ENCODE peak calls at places on chromosomes 5 and 9, in six cellular contexts. A is A549, G is fibroblast of lung, D is hepatocyte, I is PC-9, J is IMR-90. E is an unnamed sample.

GRCh38 chr9:126558051-126558665 is 55.6 kb upstream of the LMX1B start:
- DNase-seq in A (peak; percentile 72), G (peak; percentile 41), D (peak; percentile 77), I (peak; percentile 75), J (peak; percentile 22), E (peak; percentile 67)

GRCh38 chr5:132055808-132056609 is 4.4 kb upstream of the IL3 start:
- DNase-seq in A (no peak), G (no peak), D (no peak), I (no peak), J (no peak), E (no peak)

GRCh38 chr9:130833324-130833990 is 1.6 kb upstream of the ABL1 start:
- DNase-seq in A (no peak), G (peak; percentile 56), D (no peak), I (no peak), J (peak; percentile 78), E (no peak)

GRCh38 chr9:128684325-128685021 is 4.5 kb upstream of the SET start:
- DNase-seq in A (peak; percentile 90), G (peak; percentile 70), D (peak; percentile 91), I (peak; percentile 90), J (peak; percentile 76), E (peak; percentile 92)

GRCh38 chr5:1737790-1738405 is 61.7 kb downstream of the MRPL36 start:
- DNase-seq in A (no peak), G (peak; percentile 23), D (no peak), I (peak; percentile 34), J (peak; percentile 13), E (peak; percentile 68)

GRCh38 chr9:86721843-86722705 is 225.2 kb downstream of the GAS1 start:
- DNase-seq in A (no peak), G (peak; percentile 91), D (peak; percentile 57), I (peak; percentile 31), J (peak; percentile 93), E (no peak)

GRCh38 chr9:4334439-4334838 is 34.6 kb upstream of the GLIS3 start:
- DNase-seq in A (peak; percentile 16), G (no peak), D (peak; percentile 59), I (peak; percentile 84), J (peak; percentile 8), E (no peak)

GRCh38 chr5:56900858-56901578 is 8.4 kb upstream of the SETD9 start:
- DNase-seq in A (peak; percentile 55), G (peak; percentile 58), D (peak; percentile 44), I (peak; percentile 31), J (peak; percentile 38), E (peak; percentile 65)

GRCh38 chr5:124849774-124850173 is 103.3 kb upstream of the ZNF608 start:
- DNase-seq in A (no peak), G (no peak), D (no peak), I (no peak), J (no peak), E (no peak)

GRCh38 chr9:129038109-129038852 is 1.9 kb downstream of the MIGA2 start:
- DNase-seq in A (no peak), G (no peak), D (no peak), I (no peak), J (no peak), E (no peak)

GRCh38 chr5:128587275-128587674 is 49.2 kb upstream of the FBN2 start:
- DNase-seq in A (no peak), G (no peak), D (no peak), I (no peak), J (no peak), E (no peak)

GRCh38 chr5:120329095-120329494 is 135.0 kb upstream of the PRR16 start:
- DNase-seq in A (no peak), G (no peak), D (no peak), I (no peak), J (no peak), E (no peak)

GRCh38 chr5:142748568-142749249 is 21.5 kb upstream of the ARHGAP26 start:
- DNase-seq in A (no peak), G (no peak), D (peak; percentile 33), I (no peak), J (no peak), E (peak; percentile 56)

GRCh38 chr5:44332360-44332971 is 56.8 kb downstream of the FGF10 start:
- DNase-seq in A (peak; percentile 4), G (peak; percentile 85), D (peak; percentile 73), I (no peak), J (peak; percentile 52), E (peak; percentile 48)

GRCh38 chr9:131027872-131028179 is 18.9 kb downstream of the LAMC3 start:
- DNase-seq in A (no peak), G (no peak), D (no peak), I (no peak), J (no peak), E (no peak)

GRCh38 chr9:87514136-87514535 is 16.5 kb downstream of the DAPK1 start:
- DNase-seq in A (no peak), G (no peak), D (no peak), I (no peak), J (no peak), E (no peak)

GRCh38 chr5:87650284-87650683 is 237.6 kb upstream of the CCNH start:
- DNase-seq in A (no peak), G (no peak), D (no peak), I (no peak), J (no peak), E (no peak)

GRCh38 chr9:110330484-110331115 is 7.1 kb downstream of the TXNDC8 start:
- DNase-seq in A (no peak), G (peak; percentile 55), D (no peak), I (no peak), J (no peak), E (no peak)

GRCh38 chr5:123089971-123090640 is 1.1 kb downstream of the PRDM6 start:
- DNase-seq in A (no peak), G (no peak), D (peak; percentile 48), I (no peak), J (peak; percentile 27), E (no peak)

GRCh38 chr9:125608488-125609224 is 98.4 kb downstream of the MAPKAP1 start:
- DNase-seq in A (no peak), G (peak; percentile 11), D (no peak), I (no peak), J (peak; percentile 34), E (no peak)

GRCh38 chr9:112485574-112485973 is 1.1 kb upstream of the KIAA1958 start:
- DNase-seq in A (no peak), G (no peak), D (no peak), I (no peak), J (no peak), E (no peak)

GRCh38 chr9:112487799-112488345 is 1.2 kb downstream of the KIAA1958 start:
- DNase-seq in A (no peak), G (no peak), D (peak; percentile 13), I (no peak), J (no peak), E (peak; percentile 13)

GRCh38 chr9:112487008-112487798 is 576 bp downstream of the KIAA1958 start:
- DNase-seq in A (peak; percentile 61), G (peak; percentile 55), D (peak; percentile 74), I (peak; percentile 69), J (peak; percentile 36), E (peak; percentile 71)

GRCh38 chr9:112484607-112485006 is 2.0 kb upstream of the KIAA1958 start:
- DNase-seq in A (no peak), G (no peak), D (no peak), I (no peak), J (no peak), E (no peak)

DNA sequence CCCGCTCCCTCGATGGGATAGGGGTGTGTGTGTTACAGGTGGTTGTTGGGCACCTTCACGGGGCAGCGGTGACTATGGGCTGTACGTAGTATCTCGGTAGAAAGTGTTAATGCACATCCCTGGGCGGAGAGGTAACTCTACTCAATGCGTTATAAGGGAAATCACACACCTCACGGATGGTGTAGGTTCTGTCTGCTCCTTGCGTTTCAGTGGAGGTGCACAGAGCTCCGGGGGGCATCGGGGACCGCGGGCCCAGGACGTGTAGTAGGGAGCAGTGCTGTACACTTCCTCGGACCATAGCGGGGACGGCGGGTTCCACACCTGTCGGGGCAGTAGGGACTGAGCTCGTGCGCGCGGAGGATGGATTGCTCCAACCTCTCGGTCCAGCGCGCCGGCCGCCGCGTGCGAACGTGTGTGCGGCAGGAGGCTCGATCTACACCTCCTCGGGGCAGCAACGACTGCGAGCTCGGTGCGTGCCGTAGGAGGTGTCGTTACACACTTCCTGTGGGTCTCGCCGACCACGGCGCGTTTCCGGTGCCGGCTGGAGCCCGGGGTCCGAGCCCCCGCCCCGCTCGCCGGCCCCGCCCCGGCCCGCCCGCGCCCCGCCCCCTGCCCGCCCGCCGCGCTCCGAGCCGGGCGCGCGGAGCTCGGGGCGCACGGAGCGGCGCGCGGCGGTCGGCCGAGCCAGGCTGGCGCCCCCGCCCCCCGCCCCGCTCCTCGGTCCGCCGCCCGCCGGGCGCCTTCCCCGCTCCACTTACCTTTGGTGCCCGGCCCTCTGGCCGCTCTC is at the start of gene KIAA1958:
- DNase-seq in A (peak; percentile 91), G (peak; percentile 71), D (peak; percentile 92), I (peak; percentile 89), J (peak; percentile 73), E (peak; percentile 93)
- H3K4me2 ChIP-seq in A (peak within 1 kb of the TSS; percentile 74), G (peak within 1 kb of the TSS; percentile 98), D (peak within 1 kb of the TSS; percentile 87), I (peak within 1 kb of the TSS; percentile 94), J (peak within 1 kb of the TSS; percentile 95), E (peak within 1 kb of the TSS; percentile 95)

DNA sequence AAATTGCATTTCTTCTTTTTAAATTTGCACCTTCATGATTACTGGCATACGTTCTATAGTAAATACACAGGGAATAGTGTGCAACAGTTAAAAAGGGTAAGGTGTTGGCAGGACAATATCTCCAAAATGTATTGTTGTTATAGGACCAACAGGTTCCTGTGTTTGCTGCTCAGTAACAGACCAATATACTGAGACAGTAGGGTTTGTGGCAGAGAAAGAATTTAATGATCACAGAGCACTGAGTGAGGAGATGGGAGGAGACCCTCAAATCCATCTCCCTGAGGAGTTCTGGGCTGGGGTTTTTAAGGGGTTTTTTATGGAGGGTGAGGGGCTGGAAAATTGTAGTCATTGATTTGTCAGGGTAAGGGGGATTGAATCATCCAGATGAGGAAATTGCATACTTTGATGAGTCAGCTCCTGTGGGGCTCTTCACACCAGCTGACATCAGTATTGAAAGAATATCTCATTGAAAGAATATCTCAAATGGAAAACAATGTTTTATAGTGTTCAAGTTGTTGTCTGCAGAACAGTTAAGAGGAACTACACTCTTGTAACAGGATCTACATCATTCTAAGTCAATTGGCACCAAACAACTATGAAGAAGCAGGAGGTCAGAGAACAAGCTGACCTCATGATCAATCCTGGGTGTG is 94.4 kb downstream of the C5orf15 start:
- DNase-seq in A (no peak), G (peak; percentile 21), D (no peak), I (no peak), J (peak; percentile 29), E (no peak)
- H3K4me2 ChIP-seq in A (no peak overlapping the region), G (no peak overlapping the region), D (no peak overlapping the region), I (no peak overlapping the region), J (no peak overlapping the region), E (no peak overlapping the region)

GRCh38 chr9:138078846-138079245 is 201.3 kb downstream of the CACNA1B start:
- DNase-seq in A (no peak), G (no peak), D (no peak), I (no peak), J (no peak), E (no peak)
- H3K4me2 ChIP-seq in A (no peak overlapping the region), G (no peak overlapping the region), D (no peak overlapping the region), I (no peak overlapping the region), J (no peak overlapping the region), E (no peak overlapping the region)

GRCh38 chr9:115591584-115591984 is 473.6 kb upstream of the TNC start:
- DNase-seq in A (peak; percentile 83), G (peak; percentile 99), D (peak; percentile 92), I (peak; percentile 73), J (peak; percentile 100), E (peak; percentile 45)
- H3K4me2 ChIP-seq in A (peak overlapping the region; percentile 60), G (no peak overlapping the region), D (peak overlapping the region; percentile 33), I (no peak overlapping the region), J (no peak overlapping the region), E (no peak overlapping the region)

E was measured in OCI-LY7.